ENCODE peak calls at places on chromosomes 5 and 9, in five cellular contexts. Y, Q, B, V and F are unnamed samples.
A peak's percentile ranks its signal among the peaks of the same experiment; 100 is the strongest.

GRCh38 chr9:127539259-127539981 is 72.7 kb upstream of the STXBP1 start:
- DNase-seq in B (no peak), V (no peak), Y (no peak), Q (no peak), F (no peak)

GRCh38 chr5:156414381-156414780 is 87.4 kb downstream of the SGCD start:
- DNase-seq in B (no peak), Y (no peak), Q (no peak), V (no peak), F (no peak)

GRCh38 chr5:5384634-5385033 is 37.8 kb upstream of the ICE1 start:
- DNase-seq in Y (no peak), Q (no peak), B (no peak), V (no peak), F (no peak)

GRCh38 chr5:122442938-122443337 is 130.9 kb downstream of the SNCAIP start:
- DNase-seq in B (no peak), V (no peak), Q (no peak), Y (no peak), F (no peak)

GRCh38 chr5:159031513-159031912 is 68.2 kb downstream of the EBF1 start:
- DNase-seq in B (no peak), Q (no peak), Y (no peak), V (no peak), F (no peak)

GRCh38 chr9:134966270-134966669 is 48.6 kb upstream of the FCN1 start:
- DNase-seq in Q (no peak), V (no peak), B (no peak), Y (no peak), F (no peak)

GRCh38 chr9:116342941-116343340 is 189.3 kb downstream of the PAPPA start:
- DNase-seq in B (no peak), Y (no peak), Q (no peak), V (no peak), F (no peak)

GRCh38 chr5:160635046-160635445 is 213.4 kb downstream of the PTTG1 start:
- DNase-seq in B (no peak), Q (no peak), Y (peak; percentile 71), V (no peak), F (no peak)

GRCh38 chr5:119016125-119016774 is 27.9 kb upstream of the DTWD2 start:
- DNase-seq in Y (no peak), V (no peak), Q (no peak), B (no peak), F (no peak)

GRCh38 chr9:105735366-105735765 is 41.0 kb downstream of the TMEM38B start:
- DNase-seq in V (no peak), Y (no peak), B (no peak), Q (no peak), F (no peak)

GRCh38 chr5:40879163-40879942 is 29.9 kb upstream of the C7 start:
- DNase-seq in V (no peak), Y (no peak), B (no peak), Q (no peak), F (no peak)

GRCh38 chr9:89524888-89525385 is 27.0 kb upstream of the SEMA4D start:
- DNase-seq in Q (no peak), Y (no peak), B (no peak), V (no peak), F (no peak)

GRCh38 chr9:21252727-21253547 is 13.1 kb upstream of the IFNA14 start:
- DNase-seq in Y (no peak), B (no peak), Q (peak; percentile 50), V (no peak), F (no peak)

GRCh38 chr9:108151161-108151586 is 661.6 kb upstream of the KLF4 start:
- DNase-seq in Y (no peak), B (no peak), V (no peak), Q (no peak), F (no peak)

GRCh38 chr5:119218830-119219782 is 136.7 kb upstream of the TNFAIP8 start:
- DNase-seq in B (no peak), V (no peak), Q (no peak), Y (no peak), F (no peak)

GRCh38 chr5:156883316-156883875 is 33.3 kb downstream of the PPP1R2B start:
- DNase-seq in Q (no peak), V (no peak), Y (no peak), B (no peak), F (no peak)

GRCh38 chr5:179237770-179238627 is 107.3 kb downstream of the ADAMTS2 start:
- DNase-seq in Q (no peak), Y (peak; percentile 40), B (no peak), V (peak; percentile 66), F (peak; percentile 9)

GRCh38 chr9:98450486-98450885 is 195.0 kb upstream of the TBC1D2 start:
- DNase-seq in Y (no peak), V (peak; percentile 22), B (no peak), Q (no peak), F (no peak)

GRCh38 chr5:124832510-124832909 is 86.1 kb upstream of the ZNF608 start:
- DNase-seq in Y (no peak), V (no peak), Q (no peak), B (no peak), F (no peak)

GRCh38 chr5:6632324-6632930 is 417 bp downstream of the NSUN2 start:
- DNase-seq in Q (no peak), Y (no peak), B (no peak), V (no peak), F (no peak)

GRCh38 chr9:20028192-20028848 is 239.5 kb upstream of the SLC24A2 start:
- DNase-seq in Y (no peak), Q (no peak), V (no peak), B (no peak), F (no peak)

GRCh38 chr9:110440161-110440560 is 102.5 kb upstream of the TXNDC8 start:
- DNase-seq in B (no peak), Q (no peak), V (no peak), Y (no peak), F (no peak)

GRCh38 chr9:69204869-69205268 is 30.8 kb downstream of the TJP2 start:
- DNase-seq in V (no peak), Y (no peak), B (no peak), Q (no peak), F (no peak)

GRCh38 chr9:33734911-33735310 is 60.5 kb upstream of the PRSS3 start:
- DNase-seq in B (no peak), Y (peak; percentile 68), V (no peak), Q (no peak), F (no peak)

GRCh38 chr9:82489579-82489915 is 501.0 kb downstream of the SPATA31D1 start:
- DNase-seq in V (no peak), B (no peak), Q (no peak), Y (no peak), F (no peak)

GRCh38 chr9:82490019-82490499 is 501.5 kb downstream of the SPATA31D1 start:
- DNase-seq in B (no peak), Q (no peak), Y (no peak), V (no peak), F (no peak)

GRCh38 chr9:82491604-82492003 is 503.0 kb downstream of the SPATA31D1 start:
- DNase-seq in V (no peak), Q (no peak), Y (no peak), B (no peak), F (no peak)

GRCh38 chr9:82488702-82489578 is 500.4 kb downstream of the SPATA31D1 start:
- DNase-seq in Y (no peak), V (no peak), Q (no peak), B (no peak), F (no peak)

DNA sequence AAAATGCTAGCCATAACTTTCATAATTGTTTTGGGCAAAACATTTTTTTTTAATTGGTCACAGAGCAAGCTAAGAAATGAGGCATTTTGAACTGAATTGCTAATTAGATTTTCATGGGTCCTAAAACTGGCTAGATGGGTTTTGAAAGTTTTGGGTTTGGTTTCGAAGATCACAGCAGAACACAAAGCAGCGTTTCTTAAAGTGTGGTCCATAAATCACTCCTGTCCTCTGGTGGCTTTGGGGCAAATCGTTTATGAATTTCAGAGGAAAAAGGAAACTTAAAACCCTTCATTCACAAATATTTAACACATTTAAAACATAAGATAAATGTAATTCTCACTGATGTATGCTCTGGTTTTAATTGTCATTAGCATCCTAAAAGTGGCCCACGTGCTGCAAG is 503.7 kb downstream of the SPATA31D1 start:
- DNase-seq in B (no peak), V (no peak), Y (no peak), Q (no peak), F (no peak)
- TF ChIP-seq CTCF in B (no peak), V (no peak), Y (no peak), Q (no peak), F (no peak)

GRCh38 chr5:171858303-171858702 is 72.7 kb downstream of the SMIM23 start:
- DNase-seq in V (no peak), Q (no peak), B (no peak), Y (no peak), F (no peak)
- TF ChIP-seq CTCF in V (peak; percentile 19), Q (peak; percentile 67), B (peak; percentile 25), Y (no peak), F (no peak)

DNA sequence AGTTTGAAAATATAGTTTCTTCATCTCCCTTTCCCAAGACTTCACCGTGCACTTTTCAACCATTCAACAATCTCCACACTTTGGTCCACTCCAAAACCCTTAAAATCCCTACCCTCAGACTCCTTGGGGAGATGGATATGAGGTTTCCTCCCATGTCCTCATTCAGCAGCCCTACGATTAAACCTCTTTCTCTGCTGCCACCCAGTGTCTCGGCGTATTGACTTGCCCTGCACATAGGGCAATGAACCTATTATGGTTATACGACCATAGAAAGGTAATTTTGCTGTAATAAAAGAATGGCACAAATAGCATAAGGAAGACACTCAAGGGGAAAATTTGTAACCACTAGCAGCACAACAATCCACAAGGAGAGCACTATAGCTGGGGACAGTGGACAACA is 803.5 kb downstream of the TLE1 start:
- DNase-seq in B (no peak), V (no peak), Y (no peak), Q (no peak), F (no peak)
- TF ChIP-seq CTCF in B (no peak), V (no peak), Y (no peak), Q (no peak), F (no peak)

DNA sequence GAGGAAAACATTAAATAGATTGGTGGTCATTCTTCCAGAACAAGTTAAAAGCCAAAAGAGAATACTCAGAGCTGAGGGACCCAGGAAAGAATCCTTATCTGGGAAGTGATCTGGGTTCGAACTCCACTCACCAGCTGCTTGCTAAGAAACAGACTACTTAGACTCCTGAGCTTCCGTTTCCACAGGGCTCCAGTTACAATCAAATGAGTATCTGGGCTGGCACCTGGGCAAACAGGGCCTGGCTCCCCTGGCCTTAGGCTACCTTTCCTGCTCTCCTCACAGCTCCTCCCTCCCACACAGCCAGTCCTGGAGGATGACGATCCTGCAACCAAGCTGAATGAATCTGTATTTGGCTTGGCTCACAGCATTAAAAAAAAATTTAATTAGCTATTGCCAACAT is 2.5 kb downstream of the MAPK9 start:
- DNase-seq in V (no peak), Q (no peak), B (no peak), Y (no peak), F (no peak)
- TF ChIP-seq CTCF in V (no peak), Q (no peak), B (no peak), Y (no peak), F (no peak)